ENCODE peak calls at places on chromosomes 6 and 20, in nine cellular contexts. A is cardiac fibroblast; N is foreskin fibroblast; X is ovary; H is body of pancreas; S is EH; P is effector memory CD8-positive, alpha-beta T cell; J is HEK293T; C is hippocampal formation. L is an unnamed sample.

GRCh38 chr6:157847846-157848245 is 24.8 kb downstream of the SNX9 start:
- DNase-seq in H (no peak), C (no peak), X (no peak), S (no peak), J (no peak), P (no peak), N (no peak), A (no peak), L (no peak)

GRCh38 chr20:16569218-16570153 is 3.8 kb downstream of the KIF16B start:
- DNase-seq in A (no peak), N (no peak), S (peak), H (no peak), X (no peak), J (no peak), C (no peak), P (no peak), L (no peak)

GRCh38 chr6:43943099-43943766 is 173.2 kb downstream of the VEGFA start:
- DNase-seq in P (no peak), C (no peak), X (no peak), N (no peak), J (no peak), H (no peak), A (no peak), S (no peak), L (no peak)

GRCh38 chr6:93792751-93793150 is 373.4 kb upstream of the EPHA7 start:
- DNase-seq in N (peak), A (peak), X (no peak), C (no peak), H (no peak), P (no peak), J (no peak), S (no peak), L (no peak)

GRCh38 chr6:3813150-3813780 is 35.9 kb upstream of the FAM50B start:
- DNase-seq in S (peak), A (peak), C (no peak), X (peak), N (no peak), P (no peak), J (peak), H (no peak), L (peak)

GRCh38 chr20:1177680-1178079 is 7.1 kb downstream of the TMEM74B start:
- DNase-seq in H (no peak), A (peak), N (no peak), X (no peak), S (peak), J (peak), C (no peak), P (no peak), L (no peak)

GRCh38 chr6:41072836-41073202 is at the start of gene NFYA:
- DNase-seq in J (no peak), A (no peak), S (no peak), P (peak), X (no peak), H (no peak), N (peak), C (peak), L (no peak)

GRCh38 chr6:4327841-4328240 is 192.5 kb upstream of the ECI2 start:
- DNase-seq in X (no peak), H (no peak), N (no peak), C (no peak), P (no peak), J (no peak), S (no peak), A (peak), L (no peak)

GRCh38 chr6:127933852-127934840 is 33.3 kb upstream of the THEMIS start:
- DNase-seq in H (no peak), N (no peak), J (no peak), S (no peak), C (no peak), P (peak), X (no peak), A (no peak), L (no peak)

GRCh38 chr20:46192376-46192944 is 74.3 kb downstream of the CD40 start:
- DNase-seq in P (no peak), J (no peak), X (no peak), S (no peak), C (no peak), A (no peak), N (no peak), H (no peak), L (no peak)

GRCh38 chr20:10061641-10062040 is 26.9 kb downstream of the ANKEF1 start:
- DNase-seq in N (no peak), P (no peak), X (no peak), S (no peak), J (no peak), H (no peak), C (no peak), A (no peak), L (no peak)

GRCh38 chr20:35502352-35502751 is 27.1 kb downstream of the C20orf173 start:
- DNase-seq in N (no peak), X (no peak), J (no peak), C (no peak), H (no peak), S (no peak), P (no peak), A (no peak), L (peak)

GRCh38 chr6:168616807-168617756 is 176.1 kb downstream of the SMOC2 start:
- DNase-seq in S (no peak), P (no peak), C (peak), J (no peak), A (peak), N (no peak), X (peak), H (no peak), L (peak)

GRCh38 chr6:34418367-34418766 is 7.5 kb downstream of the RPS10 start:
- DNase-seq in P (no peak), X (no peak), H (no peak), S (no peak), J (no peak), A (no peak), C (no peak), N (no peak), L (no peak)

GRCh38 chr6:157985378-157986155 is 3.9 kb downstream of the SYNJ2 start:
- DNase-seq in J (no peak), S (peak), X (no peak), A (no peak), C (peak), H (peak), P (no peak), N (no peak), L (no peak)

GRCh38 chr6:107627928-107628327 is 138.0 kb downstream of the SOBP start:
- DNase-seq in C (no peak), P (no peak), H (no peak), X (no peak), N (no peak), J (no peak), A (no peak), S (no peak), L (no peak)

GRCh38 chr6:170234419-170234818 is 56.5 kb downstream of the DLL1 start:
- DNase-seq in A (no peak), C (peak), N (no peak), H (no peak), J (no peak), P (no peak), X (no peak), S (no peak), L (peak)

GRCh38 chr6:41040101-41040910 is 1.3 kb upstream of the UNC5CL start:
- DNase-seq in C (no peak), H (peak), S (peak), X (no peak), J (no peak), A (peak), P (no peak), N (no peak), L (no peak)

GRCh38 chr6:52410979-52411378 is 9.2 kb upstream of the EFHC1 start:
- DNase-seq in C (no peak), S (peak), H (no peak), A (no peak), N (peak), J (no peak), P (no peak), X (no peak), L (no peak)

GRCh38 chr20:4170621-4171537 is 155.5 kb upstream of the RNF24 start:
- DNase-seq in A (peak), S (peak), P (no peak), X (no peak), J (no peak), C (peak), H (no peak), N (no peak), L (no peak)

GRCh38 chr6:33746651-33747100 is at the start of gene IP6K3:
- DNase-seq in H (no peak), P (no peak), C (peak), S (no peak), N (no peak), J (no peak), X (no peak), A (no peak), L (peak)

L was measured in heart left ventricle.